ENCODE peak calls at places on chromosomes 16 and 17, in nine cellular contexts. One of them, this sample, is unnamed.

GRCh38 chr17:56819431-56820145 is 14.1 kb downstream of the C17orf67 start:
- DNase-seq in AG04449: no peak
- DNase-seq in mucosa of descending colon: no peak
- DNase-seq in AG04450: peak
- DNase-seq in heart left ventricle: peak
- DNase-seq in neuronal stem cell: peak
- DNase-seq in upper lobe of right lung: no peak
- DNase-seq in left ventricle myocardium inferior: no peak
- DNase-seq in fibroblast of the aortic adventitia: peak
- DNase-seq in this sample: peak

GRCh38 chr17:66577041-66577440 is 257.9 kb upstream of the CACNG5 start:
- DNase-seq in AG04449: no peak
- DNase-seq in mucosa of descending colon: no peak
- DNase-seq in AG04450: no peak
- DNase-seq in heart left ventricle: no peak
- DNase-seq in neuronal stem cell: no peak
- DNase-seq in upper lobe of right lung: no peak
- DNase-seq in left ventricle myocardium inferior: no peak
- DNase-seq in fibroblast of the aortic adventitia: no peak
- DNase-seq in this sample: no peak

GRCh38 chr17:72419866-72420774 is 299.3 kb downstream of the SOX9 start:
- DNase-seq in AG04449: no peak
- DNase-seq in mucosa of descending colon: no peak
- DNase-seq in AG04450: no peak
- DNase-seq in heart left ventricle: no peak
- DNase-seq in neuronal stem cell: no peak
- DNase-seq in upper lobe of right lung: no peak
- DNase-seq in left ventricle myocardium inferior: no peak
- DNase-seq in fibroblast of the aortic adventitia: no peak
- DNase-seq in this sample: peak

GRCh38 chr17:73013299-73013698 is 79.2 kb downstream of the SLC39A11 start:
- DNase-seq in AG04449: no peak
- DNase-seq in mucosa of descending colon: no peak
- DNase-seq in AG04450: no peak
- DNase-seq in heart left ventricle: no peak
- DNase-seq in neuronal stem cell: no peak
- DNase-seq in upper lobe of right lung: no peak
- DNase-seq in left ventricle myocardium inferior: no peak
- DNase-seq in fibroblast of the aortic adventitia: no peak
- DNase-seq in this sample: no peak

GRCh38 chr17:29734640-29735039 is 111.9 kb upstream of the CORO6 start:
- DNase-seq in AG04449: no peak
- DNase-seq in mucosa of descending colon: no peak
- DNase-seq in AG04450: no peak
- DNase-seq in heart left ventricle: no peak
- DNase-seq in neuronal stem cell: no peak
- DNase-seq in upper lobe of right lung: no peak
- DNase-seq in left ventricle myocardium inferior: no peak
- DNase-seq in fibroblast of the aortic adventitia: no peak
- DNase-seq in this sample: no peak

GRCh38 chr17:74097461-74098131 is 105.9 kb upstream of the RPL38 start:
- DNase-seq in AG04449: no peak
- DNase-seq in mucosa of descending colon: no peak
- DNase-seq in AG04450: no peak
- DNase-seq in heart left ventricle: no peak
- DNase-seq in neuronal stem cell: no peak
- DNase-seq in upper lobe of right lung: peak
- DNase-seq in left ventricle myocardium inferior: no peak
- DNase-seq in fibroblast of the aortic adventitia: no peak
- DNase-seq in this sample: no peak

GRCh38 chr17:229130-229944 is 47.9 kb upstream of the DOC2B start:
- DNase-seq in AG04449: no peak
- DNase-seq in mucosa of descending colon: peak
- DNase-seq in AG04450: no peak
- DNase-seq in heart left ventricle: peak
- DNase-seq in neuronal stem cell: no peak
- DNase-seq in upper lobe of right lung: peak
- DNase-seq in left ventricle myocardium inferior: peak
- DNase-seq in fibroblast of the aortic adventitia: no peak
- DNase-seq in this sample: no peak

GRCh38 chr16:30535777-30536190 is 1.1 kb upstream of the ZNF747 start:
- DNase-seq in AG04449: no peak
- DNase-seq in mucosa of descending colon: peak
- DNase-seq in AG04450: no peak
- DNase-seq in heart left ventricle: peak
- DNase-seq in neuronal stem cell: peak
- DNase-seq in upper lobe of right lung: peak
- DNase-seq in left ventricle myocardium inferior: peak
- DNase-seq in fibroblast of the aortic adventitia: peak
- DNase-seq in this sample: peak

GRCh38 chr17:74639704-74640142 is 16.2 kb upstream of the CD300E start:
- DNase-seq in AG04449: no peak
- DNase-seq in mucosa of descending colon: no peak
- DNase-seq in AG04450: no peak
- DNase-seq in heart left ventricle: peak
- DNase-seq in neuronal stem cell: no peak
- DNase-seq in upper lobe of right lung: peak
- DNase-seq in left ventricle myocardium inferior: no peak
- DNase-seq in fibroblast of the aortic adventitia: no peak
- DNase-seq in this sample: no peak

GRCh38 chr17:66605561-66605960 is 229.4 kb upstream of the CACNG5 start:
- DNase-seq in AG04449: no peak
- DNase-seq in mucosa of descending colon: no peak
- DNase-seq in AG04450: no peak
- DNase-seq in heart left ventricle: no peak
- DNase-seq in neuronal stem cell: no peak
- DNase-seq in upper lobe of right lung: no peak
- DNase-seq in left ventricle myocardium inferior: no peak
- DNase-seq in fibroblast of the aortic adventitia: peak
- DNase-seq in this sample: no peak

GRCh38 chr16:85204242-85205010 is 92.2 kb upstream of the CIBAR2 start:
- DNase-seq in AG04449: no peak
- DNase-seq in mucosa of descending colon: no peak
- DNase-seq in AG04450: peak
- DNase-seq in heart left ventricle: no peak
- DNase-seq in neuronal stem cell: no peak
- DNase-seq in upper lobe of right lung: no peak
- DNase-seq in left ventricle myocardium inferior: no peak
- DNase-seq in fibroblast of the aortic adventitia: peak
- DNase-seq in this sample: no peak

GRCh38 chr16:15849209-15849981 is 7.4 kb downstream of the MYH11 start:
- DNase-seq in AG04449: no peak
- DNase-seq in mucosa of descending colon: no peak
- DNase-seq in AG04450: no peak
- DNase-seq in heart left ventricle: no peak
- DNase-seq in neuronal stem cell: no peak
- DNase-seq in upper lobe of right lung: no peak
- DNase-seq in left ventricle myocardium inferior: no peak
- DNase-seq in fibroblast of the aortic adventitia: no peak
- DNase-seq in this sample: no peak

GRCh38 chr17:75734674-75735294 is 13.5 kb downstream of the ITGB4 start:
- DNase-seq in AG04449: no peak
- DNase-seq in mucosa of descending colon: no peak
- DNase-seq in AG04450: no peak
- DNase-seq in heart left ventricle: no peak
- DNase-seq in neuronal stem cell: no peak
- DNase-seq in upper lobe of right lung: no peak
- DNase-seq in left ventricle myocardium inferior: no peak
- DNase-seq in fibroblast of the aortic adventitia: no peak
- DNase-seq in this sample: no peak

GRCh38 chr17:11644265-11645212 is 46.3 kb downstream of the DNAH9 start:
- DNase-seq in AG04449: no peak
- DNase-seq in mucosa of descending colon: no peak
- DNase-seq in AG04450: no peak
- DNase-seq in heart left ventricle: peak
- DNase-seq in neuronal stem cell: peak
- DNase-seq in upper lobe of right lung: peak
- DNase-seq in left ventricle myocardium inferior: peak
- DNase-seq in fibroblast of the aortic adventitia: peak
- DNase-seq in this sample: peak

GRCh38 chr17:82861393-82861775 is 21.6 kb upstream of the ZNF750 start:
- DNase-seq in AG04449: no peak
- DNase-seq in mucosa of descending colon: no peak
- DNase-seq in AG04450: no peak
- DNase-seq in heart left ventricle: no peak
- DNase-seq in neuronal stem cell: no peak
- DNase-seq in upper lobe of right lung: no peak
- DNase-seq in left ventricle myocardium inferior: no peak
- DNase-seq in fibroblast of the aortic adventitia: no peak
- DNase-seq in this sample: no peak

GRCh38 chr17:82862191-82862590 is 22.4 kb upstream of the ZNF750 start:
- DNase-seq in AG04449: no peak
- DNase-seq in mucosa of descending colon: no peak
- DNase-seq in AG04450: no peak
- DNase-seq in heart left ventricle: no peak
- DNase-seq in neuronal stem cell: no peak
- DNase-seq in upper lobe of right lung: no peak
- DNase-seq in left ventricle myocardium inferior: no peak
- DNase-seq in fibroblast of the aortic adventitia: no peak
- DNase-seq in this sample: no peak

GRCh38 chr17:82859431-82860403 is 19.9 kb upstream of the ZNF750 start:
- DNase-seq in AG04449: no peak
- DNase-seq in mucosa of descending colon: no peak
- DNase-seq in AG04450: no peak
- DNase-seq in heart left ventricle: peak
- DNase-seq in neuronal stem cell: no peak
- DNase-seq in upper lobe of right lung: peak
- DNase-seq in left ventricle myocardium inferior: no peak
- DNase-seq in fibroblast of the aortic adventitia: peak
- DNase-seq in this sample: peak

GRCh38 chr17:82862758-82863645 is 23.2 kb upstream of the ZNF750 start:
- DNase-seq in AG04449: no peak
- DNase-seq in mucosa of descending colon: peak
- DNase-seq in AG04450: no peak
- DNase-seq in heart left ventricle: peak
- DNase-seq in neuronal stem cell: no peak
- DNase-seq in upper lobe of right lung: no peak
- DNase-seq in left ventricle myocardium inferior: no peak
- DNase-seq in fibroblast of the aortic adventitia: no peak
- DNase-seq in this sample: no peak

GRCh38 chr17:82860606-82861392 is 21.0 kb upstream of the ZNF750 start:
- DNase-seq in AG04449: no peak
- DNase-seq in mucosa of descending colon: peak
- DNase-seq in AG04450: no peak
- DNase-seq in heart left ventricle: no peak
- DNase-seq in neuronal stem cell: no peak
- DNase-seq in upper lobe of right lung: no peak
- DNase-seq in left ventricle myocardium inferior: no peak
- DNase-seq in fibroblast of the aortic adventitia: no peak
- DNase-seq in this sample: peak
- H3K4me3 ChIP-seq in AG04449: no peak
- H3K4me3 ChIP-seq in mucosa of descending colon: no peak
- H3K4me3 ChIP-seq in AG04450: no peak
- H3K4me3 ChIP-seq in heart left ventricle: peak
- H3K4me3 ChIP-seq in neuronal stem cell: no peak
- H3K4me3 ChIP-seq in upper lobe of right lung: no peak
- H3K4me3 ChIP-seq in left ventricle myocardium inferior: no peak
- H3K4me3 ChIP-seq in fibroblast of the aortic adventitia: no peak
- H3K4me3 ChIP-seq in this sample: no peak

GRCh38 chr17:44110011-44110686 is 13.3 kb downstream of the HDAC5 start:
- DNase-seq in AG04449: no peak
- DNase-seq in mucosa of descending colon: no peak
- DNase-seq in AG04450: no peak
- DNase-seq in heart left ventricle: no peak
- DNase-seq in neuronal stem cell: no peak
- DNase-seq in upper lobe of right lung: no peak
- DNase-seq in left ventricle myocardium inferior: no peak
- DNase-seq in fibroblast of the aortic adventitia: no peak
- DNase-seq in this sample: no peak
- H3K4me3 ChIP-seq in AG04449: peak
- H3K4me3 ChIP-seq in mucosa of descending colon: no peak
- H3K4me3 ChIP-seq in AG04450: peak
- H3K4me3 ChIP-seq in heart left ventricle: peak
- H3K4me3 ChIP-seq in neuronal stem cell: no peak
- H3K4me3 ChIP-seq in upper lobe of right lung: peak
- H3K4me3 ChIP-seq in left ventricle myocardium inferior: peak
- H3K4me3 ChIP-seq in fibroblast of the aortic adventitia: peak
- H3K4me3 ChIP-seq in this sample: peak

GRCh38 chr17:27462149-27462548 is 5.9 kb downstream of the KSR1 start:
- DNase-seq in AG04449: no peak
- DNase-seq in mucosa of descending colon: no peak
- DNase-seq in AG04450: no peak
- DNase-seq in heart left ventricle: no peak
- DNase-seq in neuronal stem cell: no peak
- DNase-seq in upper lobe of right lung: no peak
- DNase-seq in left ventricle myocardium inferior: no peak
- DNase-seq in fibroblast of the aortic adventitia: no peak
- DNase-seq in this sample: no peak

GRCh38 chr17:27461192-27461859 is 5.1 kb downstream of the KSR1 start:
- DNase-seq in AG04449: no peak
- DNase-seq in mucosa of descending colon: no peak
- DNase-seq in AG04450: no peak
- DNase-seq in heart left ventricle: no peak
- DNase-seq in neuronal stem cell: no peak
- DNase-seq in upper lobe of right lung: no peak
- DNase-seq in left ventricle myocardium inferior: no peak
- DNase-seq in fibroblast of the aortic adventitia: peak
- DNase-seq in this sample: peak

GRCh38 chr17:27464431-27464830 is 8.2 kb downstream of the KSR1 start:
- DNase-seq in AG04449: no peak
- DNase-seq in mucosa of descending colon: no peak
- DNase-seq in AG04450: no peak
- DNase-seq in heart left ventricle: no peak
- DNase-seq in neuronal stem cell: no peak
- DNase-seq in upper lobe of right lung: no peak
- DNase-seq in left ventricle myocardium inferior: no peak
- DNase-seq in fibroblast of the aortic adventitia: no peak
- DNase-seq in this sample: peak

GRCh38 chr17:27463235-27463677 is 7.0 kb downstream of the KSR1 start:
- DNase-seq in AG04449: no peak
- DNase-seq in mucosa of descending colon: no peak
- DNase-seq in AG04450: no peak
- DNase-seq in heart left ventricle: no peak
- DNase-seq in neuronal stem cell: no peak
- DNase-seq in upper lobe of right lung: no peak
- DNase-seq in left ventricle myocardium inferior: no peak
- DNase-seq in fibroblast of the aortic adventitia: no peak
- DNase-seq in this sample: peak

DNA sequence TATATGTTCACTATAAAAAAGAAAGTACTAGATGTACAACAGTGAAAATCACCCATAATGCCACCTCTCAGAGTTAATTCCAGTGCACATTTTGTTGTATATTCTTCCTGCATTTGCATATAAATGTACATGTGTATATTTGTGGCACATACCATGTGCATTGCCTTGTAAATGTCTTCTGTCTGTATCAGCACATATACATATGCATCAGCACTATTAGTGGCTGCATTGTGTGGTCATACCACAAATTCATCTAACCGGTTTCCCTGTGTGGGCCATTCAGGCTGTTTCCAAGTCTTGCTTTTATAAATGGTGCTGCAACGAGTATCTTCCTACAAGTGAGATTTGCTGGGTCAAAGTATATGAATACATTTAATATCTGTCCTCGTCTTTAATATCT is 6.5 kb downstream of the KSR1 start:
- DNase-seq in AG04449: no peak
- DNase-seq in mucosa of descending colon: no peak
- DNase-seq in AG04450: no peak
- DNase-seq in heart left ventricle: no peak
- DNase-seq in neuronal stem cell: no peak
- DNase-seq in upper lobe of right lung: no peak
- DNase-seq in left ventricle myocardium inferior: no peak
- DNase-seq in fibroblast of the aortic adventitia: no peak
- DNase-seq in this sample: no peak
- H3K4me3 ChIP-seq in AG04449: no peak
- H3K4me3 ChIP-seq in mucosa of descending colon: no peak
- H3K4me3 ChIP-seq in AG04450: no peak
- H3K4me3 ChIP-seq in heart left ventricle: no peak
- H3K4me3 ChIP-seq in neuronal stem cell: no peak
- H3K4me3 ChIP-seq in upper lobe of right lung: no peak
- H3K4me3 ChIP-seq in left ventricle myocardium inferior: no peak
- H3K4me3 ChIP-seq in fibroblast of the aortic adventitia: no peak
- H3K4me3 ChIP-seq in this sample: no peak

GRCh38 chr16:56987692-56988091 is 1.7 kb upstream of the NLRC5 start:
- DNase-seq in AG04449: no peak
- DNase-seq in mucosa of descending colon: no peak
- DNase-seq in AG04450: no peak
- DNase-seq in heart left ventricle: no peak
- DNase-seq in neuronal stem cell: no peak
- DNase-seq in upper lobe of right lung: no peak
- DNase-seq in left ventricle myocardium inferior: no peak
- DNase-seq in fibroblast of the aortic adventitia: no peak
- DNase-seq in this sample: no peak
- H3K4me3 ChIP-seq in AG04449: no peak
- H3K4me3 ChIP-seq in mucosa of descending colon: no peak
- H3K4me3 ChIP-seq in AG04450: no peak
- H3K4me3 ChIP-seq in heart left ventricle: peak
- H3K4me3 ChIP-seq in neuronal stem cell: no peak
- H3K4me3 ChIP-seq in upper lobe of right lung: no peak
- H3K4me3 ChIP-seq in left ventricle myocardium inferior: no peak
- H3K4me3 ChIP-seq in fibroblast of the aortic adventitia: no peak
- H3K4me3 ChIP-seq in this sample: no peak

This sample was measured in thyroid gland.